ENCODE peak calls at places on chromosome 11, in ten cellular contexts. Y is GM12891; H is stimulated activated CD4-positive, alpha-beta T cell treated with anti-CD3 and anti-CD28 coated beads, Interleukin-1b, Interleukin-23, amount 100 ng/mL, for 48 hours; L is T-cell; I is AML-193; F is activated CD8-positive, alpha-beta memory T cell treated with anti-CD3 and anti-CD28 coated beads for 4 hours; T is body of pancreas; Z is stromal cell of bone marrow; K is activated CD4-positive, alpha-beta T cell treated with anti-CD3 and anti-CD28 coated beads, Interleukin-2, amount 50 U/mL, for 48 hours; E is pancreas. P is an unnamed sample.

GRCh38 chr11:69489031-69489745 is 7.7 kb downstream of the LINC01488 start:
- DNase-seq in Y (no peak), Z (no peak), E (peak), F (no peak), L (no peak), I (no peak), T (no peak), H (no peak), K (no peak), P (no peak)

GRCh38 chr11:8307601-8308000 is 43.9 kb upstream of the LMO1 start:
- DNase-seq in L (no peak), I (no peak), F (no peak), K (no peak), H (no peak), Z (no peak), T (no peak), Y (no peak), E (peak), P (no peak)

GRCh38 chr11:120748485-120748814 is 236.9 kb downstream of the GRIK4 start:
- DNase-seq in Y (no peak), K (no peak), F (no peak), E (no peak), I (no peak), L (no peak), T (no peak), Z (no peak), H (no peak), P (no peak)

GRCh38 chr11:19102521-19102900 is 14.5 kb upstream of the ZDHHC13 start:
- DNase-seq in Y (no peak), I (no peak), H (no peak), L (no peak), Z (no peak), K (no peak), T (peak), F (no peak), E (no peak), P (no peak)

GRCh38 chr11:10378362-10378761 is 73.5 kb downstream of the ADM start:
- DNase-seq in H (no peak), I (no peak), K (no peak), E (no peak), F (no peak), L (no peak), Z (no peak), Y (no peak), T (no peak), P (no peak)

GRCh38 chr11:86021390-86021789 is 47.5 kb downstream of the PICALM start:
- DNase-seq in I (peak), Z (no peak), K (no peak), T (no peak), E (no peak), Y (no peak), H (no peak), F (no peak), L (no peak), P (no peak)

GRCh38 chr11:27874998-27875397 is 174.7 kb upstream of the BDNF start:
- DNase-seq in F (no peak), E (no peak), L (no peak), Y (no peak), I (no peak), T (no peak), K (no peak), H (no peak), Z (no peak), P (no peak)

GRCh38 chr11:106238704-106239360 is 161.4 kb downstream of the AASDHPPT start:
- DNase-seq in Z (no peak), Y (no peak), T (no peak), E (no peak), F (no peak), K (no peak), L (no peak), H (no peak), I (no peak), P (no peak)

GRCh38 chr11:232783-233565 is 3.2 kb downstream of the SIRT3 start:
- DNase-seq in E (peak), T (no peak), L (no peak), Y (no peak), I (no peak), K (no peak), F (no peak), Z (no peak), H (no peak), P (no peak)

GRCh38 chr11:116499396-116500001 is 273.3 kb downstream of the BUD13 start:
- DNase-seq in K (peak), H (peak), I (peak), Y (peak), E (peak), F (no peak), Z (peak), T (peak), L (peak), P (peak)

GRCh38 chr11:86245369-86246292 is 1.1 kb downstream of the EED start:
- DNase-seq in E (no peak), I (peak), T (peak), Z (no peak), Y (no peak), L (peak), F (no peak), K (peak), H (peak), P (peak)

GRCh38 chr11:103889679-103890078 is 146.8 kb upstream of the DDI1 start:
- DNase-seq in H (no peak), T (no peak), E (no peak), Y (no peak), I (no peak), Z (no peak), L (no peak), F (no peak), K (no peak), P (no peak)

GRCh38 chr11:115147243-115147807 is 356.9 kb downstream of the CADM1 start:
- DNase-seq in I (no peak), Y (no peak), Z (no peak), F (no peak), H (no peak), L (no peak), T (no peak), E (no peak), K (no peak), P (no peak)

GRCh38 chr11:3092603-3093141 is 35.4 kb upstream of the CARS1 start:
- DNase-seq in K (no peak), E (peak), H (no peak), L (no peak), Y (peak), F (no peak), T (no peak), I (no peak), Z (no peak), P (no peak)

GRCh38 chr11:17230867-17231851 is 23.4 kb upstream of the PIK3C2A start:
- DNase-seq in E (no peak), H (peak), Y (no peak), Z (no peak), T (no peak), I (peak), L (no peak), F (peak), K (peak), P (peak)

GRCh38 chr11:74380746-74381439 is 17.3 kb downstream of the PGM2L1 start:
- DNase-seq in Y (no peak), T (peak), H (no peak), I (no peak), L (no peak), Z (no peak), F (no peak), E (peak), K (no peak), P (no peak)

GRCh38 chr11:116374085-116374484 is 398.7 kb downstream of the BUD13 start:
- DNase-seq in Z (no peak), L (no peak), I (no peak), K (no peak), F (no peak), T (no peak), H (no peak), E (no peak), Y (no peak), P (no peak)

GRCh38 chr11:70544067-70544773 is 145.9 kb downstream of the CTTN start:
- DNase-seq in L (no peak), I (no peak), Z (no peak), Y (no peak), F (no peak), T (no peak), E (no peak), K (no peak), H (no peak), P (no peak)

GRCh38 chr11:75133976-75134375 is 16.9 kb upstream of the SLCO2B1 start:
- DNase-seq in Z (no peak), E (no peak), K (no peak), H (no peak), L (no peak), I (no peak), T (no peak), Y (no peak), F (no peak), P (no peak)

P was measured in activated T-helper 1 cell treated with anti-CD3 and anti-CD28 coated beads, Interleukin-12 subunit alpha, Interleukin-12 subunit beta, Interleukin-2, Interleukin-4 antibody, amounts not matched to agents 30 ng/mL and 10 ng/mL and 1 ng/mL, durations not matched to agents 14 hours and 24 hours and 36 hours.